ENCODE peak calls at places on chromosomes 12 and 14, in ten cellular contexts. W is Peyer's patch, S is IMR-90, R is upper lobe of left lung, O is endothelial cell of umbilical vein, H is HepG2, U is HCT116, D is A549, L is right lobe of liver, I is transverse colon. Z is an unnamed sample.

GRCh38 chr14:76516884-76517283 is 140.9 kb downstream of the ESRRB start:
- DNase-seq in U (no peak), L (no peak), H (no peak), W (no peak), S (no peak), D (no peak), O (no peak), R (no peak), I (no peak), Z (no peak)

GRCh38 chr12:49664591-49665146 is 41.3 kb downstream of the PRPF40B start:
- DNase-seq in R (no peak), H (no peak), L (no peak), O (peak), W (no peak), I (no peak), S (no peak), U (no peak), D (no peak), Z (no peak)

GRCh38 chr14:54348001-54348611 is 48.7 kb upstream of the CDKN3 start:
- DNase-seq in S (peak), D (peak), O (peak), W (no peak), I (no peak), L (no peak), U (peak), H (peak), R (no peak), Z (no peak)

GRCh38 chr14:68685419-68686211 is 107.3 kb downstream of the ZFP36L1 start:
- DNase-seq in U (peak), O (no peak), L (no peak), R (no peak), W (no peak), H (peak), D (no peak), S (peak), I (peak), Z (no peak)

GRCh38 chr12:118853634-118854033 is 127.7 kb upstream of the SRRM4 start:
- DNase-seq in H (no peak), U (no peak), L (no peak), W (no peak), D (no peak), R (no peak), O (no peak), S (no peak), I (no peak), Z (no peak)

GRCh38 chr12:93502802-93503623 is 35.7 kb downstream of the MRPL42 start:
- DNase-seq in D (peak), L (no peak), S (peak), I (peak), H (peak), O (peak), U (peak), R (no peak), W (no peak), Z (no peak)

GRCh38 chr12:106358410-106359241 is 1.1 kb downstream of the POLR3B start:
- DNase-seq in W (no peak), O (no peak), D (no peak), S (peak), L (peak), U (no peak), R (no peak), I (peak), H (peak), Z (no peak)

GRCh38 chr12:107287436-107288413 is 194.4 kb upstream of the CRY1 start:
- DNase-seq in H (no peak), S (peak), O (no peak), W (no peak), R (no peak), L (no peak), I (no peak), U (no peak), D (no peak), Z (no peak)

GRCh38 chr12:61676520-61676919 is 583.7 kb upstream of the USP15 start:
- DNase-seq in R (no peak), L (no peak), S (no peak), O (no peak), D (no peak), W (no peak), I (no peak), U (no peak), H (no peak), Z (no peak)

GRCh38 chr12:111024205-111024794 is 103.9 kb upstream of the MYL2 start:
- DNase-seq in W (peak), H (peak), D (peak), U (peak), O (peak), L (peak), R (no peak), I (peak), S (peak), Z (peak)

GRCh38 chr12:65536876-65537661 is 258.6 kb downstream of the MSRB3 start:
- DNase-seq in O (peak), I (peak), W (no peak), S (peak), D (peak), U (peak), H (no peak), L (no peak), R (no peak), Z (no peak)

GRCh38 chr12:1880153-1880845 is 38.2 kb downstream of the CACNA2D4 start:
- DNase-seq in S (no peak), O (no peak), H (no peak), D (no peak), R (peak), W (no peak), L (peak), U (no peak), I (no peak), Z (no peak)

GRCh38 chr14:71243697-71244096 is 336.4 kb downstream of the PCNX1 start:
- DNase-seq in I (no peak), H (no peak), D (no peak), W (no peak), R (no peak), L (no peak), U (no peak), O (no peak), S (peak), Z (no peak)

GRCh38 chr12:127455347-127456265 is 811.4 kb upstream of the TMEM132C start:
- DNase-seq in H (no peak), R (peak), U (no peak), W (no peak), D (no peak), O (no peak), S (no peak), L (no peak), I (no peak), Z (no peak)

GRCh38 chr12:9900930-9901329 is 19.6 kb downstream of the KLRF2 start:
- DNase-seq in U (no peak), S (no peak), O (no peak), L (no peak), I (no peak), H (no peak), W (no peak), D (no peak), R (no peak), Z (no peak)

GRCh38 chr12:9899209-9899608 is 17.9 kb downstream of the KLRF2 start:
- DNase-seq in U (no peak), R (no peak), D (no peak), H (no peak), L (no peak), S (no peak), W (no peak), I (no peak), O (no peak), Z (no peak)

GRCh38 chr12:9897524-9897923 is 16.2 kb downstream of the KLRF2 start:
- DNase-seq in O (no peak), I (no peak), S (no peak), W (no peak), D (no peak), U (no peak), H (no peak), R (no peak), L (no peak), Z (no peak)

GRCh38 chr12:9895215-9895971 is 14.1 kb downstream of the KLRF2 start:
- DNase-seq in L (no peak), S (no peak), O (no peak), I (no peak), U (no peak), D (no peak), W (no peak), H (no peak), R (no peak), Z (no peak)
- TF ChIP-seq POLR2A in L (no peak), S (no peak), O (no peak), I (no peak), U (no peak), D (no peak), W (no peak), H (no peak), R (no peak), Z (no peak)

DNA sequence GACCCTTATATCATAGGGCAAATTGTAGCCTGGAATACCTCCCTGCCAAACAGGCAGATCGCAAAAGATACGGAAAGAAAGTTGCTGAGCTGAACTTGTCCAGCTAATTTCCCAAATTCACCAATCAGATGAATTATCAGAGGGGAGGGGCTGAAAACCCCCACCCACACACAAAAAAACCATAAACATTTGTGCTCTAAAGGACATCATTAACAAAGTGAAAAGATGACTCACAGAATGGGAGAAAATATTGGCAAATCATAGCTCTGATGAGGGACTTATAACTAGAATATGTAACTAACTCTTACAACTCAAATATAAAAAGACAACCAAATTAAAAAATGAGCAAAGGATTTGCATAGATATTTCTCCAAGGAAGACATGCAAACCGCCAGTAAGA is 36.3 kb downstream of the PTHLH start:
- DNase-seq in I (no peak), H (no peak), O (no peak), D (no peak), S (peak), W (no peak), L (no peak), R (no peak), U (no peak), Z (no peak)
- TF ChIP-seq CTCF in I (no peak), H (no peak), O (no peak), D (no peak), S (no peak), W (no peak), L (no peak), R (no peak), U (no peak), Z (no peak)

GRCh38 chr14:58298477-58298879 is at the start of gene ARID4A:
- DNase-seq in R (peak), S (no peak), U (no peak), D (no peak), I (peak), O (no peak), L (peak), W (peak), H (no peak), Z (peak)

GRCh38 chr14:58298880-58299664 is 717 bp downstream of the ARID4A start:
- DNase-seq in R (peak), O (peak), D (no peak), W (no peak), S (no peak), U (no peak), I (peak), L (peak), H (no peak), Z (peak)

GRCh38 chr14:58296731-58297130 is 1.6 kb upstream of the ARID4A start:
- DNase-seq in L (no peak), O (peak), U (no peak), D (no peak), I (no peak), S (peak), R (no peak), W (no peak), H (no peak), Z (no peak)

GRCh38 chr14:58297412-58297761 is 968 bp upstream of the ARID4A start:
- DNase-seq in O (no peak), D (no peak), U (no peak), W (no peak), H (no peak), I (no peak), R (no peak), L (no peak), S (no peak), Z (peak)

GRCh38 chr14:58297762-58298476 is 436 bp upstream of the ARID4A start:
- DNase-seq in W (peak), D (peak), I (peak), O (peak), H (peak), R (peak), S (peak), U (peak), L (peak), Z (peak)
- TF ChIP-seq POLR2A in W (peak), D (peak), I (peak), O (peak), H (peak), R (peak), S (peak), U (peak), L (peak), Z (peak)

GRCh38 chr12:52442600-52443061 is 8.5 kb upstream of the KRT75 start:
- DNase-seq in H (no peak), R (no peak), U (peak), I (no peak), O (no peak), D (peak), L (no peak), S (peak), W (no peak), Z (peak)
- TF ChIP-seq CTCF in H (no peak), R (no peak), U (peak), I (no peak), O (no peak), D (peak), L (no peak), S (no peak), W (no peak), Z (no peak)

GRCh38 chr12:56157201-56158028 is 744 bp upstream of the MYL6 start:
- DNase-seq in D (peak), W (peak), O (peak), U (peak), H (peak), I (peak), R (peak), S (peak), L (peak), Z (peak)
- TF ChIP-seq POLR2A in D (peak), W (peak), O (peak), U (no peak), H (no peak), I (peak), R (no peak), S (no peak), L (no peak), Z (no peak)

GRCh38 chr12:14416658-14417057 is 51.2 kb downstream of the ATF7IP start:
- DNase-seq in R (no peak), O (peak), W (no peak), S (peak), L (no peak), D (peak), I (no peak), H (peak), U (no peak), Z (no peak)
- TF ChIP-seq CTCF in R (no peak), O (no peak), W (peak), S (peak), L (no peak), D (no peak), I (no peak), H (no peak), U (no peak), Z (no peak)

GRCh38 chr14:35400707-35401421 is 3.7 kb downstream of the NFKBIA start:
- DNase-seq in D (no peak), H (peak), W (no peak), O (peak), S (no peak), U (no peak), I (peak), L (no peak), R (no peak), Z (no peak)
- TF ChIP-seq POLR2A in D (no peak), H (peak), W (peak), O (peak), S (no peak), U (no peak), I (peak), L (peak), R (peak), Z (no peak)

Z was measured in lower leg skin.